ENCODE peak calls at places on chromosomes 11 and 22, in five cellular contexts. A, U, W, V and J are unnamed samples.

GRCh38 chr11:85088286-85088685 is 538.9 kb downstream of the DLG2 start:
- DNase-seq in A (no peak), U (no peak), W (no peak), V (peak), J (no peak)

GRCh38 chr11:93166867-93167266 is 30.9 kb downstream of the SLC36A4 start:
- DNase-seq in A (no peak), U (no peak), W (no peak), V (no peak), J (no peak)

GRCh38 chr11:40280161-40281054 is 1179.0 kb downstream of the LRRC4C start:
- DNase-seq in A (peak), U (peak), W (no peak), V (no peak), J (no peak)

GRCh38 chr11:115527534-115528125 is 23.4 kb upstream of the CADM1 start:
- DNase-seq in A (no peak), U (peak), W (no peak), V (no peak), J (no peak)

GRCh38 chr11:36186340-36186739 is 102.9 kb downstream of the COMMD9 start:
- DNase-seq in A (no peak), U (no peak), W (peak), V (peak), J (no peak)

GRCh38 chr11:63829823-63830489 is 9.0 kb upstream of the MARK2 start:
- DNase-seq in A (no peak), U (peak), W (peak), V (no peak), J (no peak)

GRCh38 chr11:15941206-15941770 is 415.1 kb downstream of the SOX6 start:
- DNase-seq in A (no peak), U (peak), W (no peak), V (no peak), J (no peak)

GRCh38 chr11:774873-775592 is 2.3 kb downstream of the GATD1 start:
- DNase-seq in A (no peak), U (no peak), W (no peak), V (peak), J (no peak)

GRCh38 chr11:119148855-119149370 is at the start of gene ABCG4:
- DNase-seq in A (no peak), U (peak), W (no peak), V (peak), J (peak)

GRCh38 chr11:3614742-3615171 is 27.0 kb downstream of the ART5 start:
- DNase-seq in A (no peak), U (no peak), W (no peak), V (peak), J (peak)

GRCh38 chr22:34297536-34298120 is 377.4 kb upstream of the LARGE1 start:
- DNase-seq in A (no peak), U (no peak), W (no peak), V (no peak), J (no peak)

GRCh38 chr22:38724176-38724575 is 18.4 kb downstream of the GTPBP1 start:
- DNase-seq in A (no peak), U (no peak), W (no peak), V (no peak), J (no peak)

GRCh38 chr11:48005878-48006277 is 25.5 kb downstream of the PTPRJ start:
- DNase-seq in A (no peak), U (no peak), W (no peak), V (no peak), J (no peak)

GRCh38 chr11:45580399-45580798 is 85.0 kb downstream of the CHST1 start:
- DNase-seq in A (no peak), U (peak), W (peak), V (peak), J (no peak)

GRCh38 chr22:21866821-21867527 is 471 bp downstream of the MAPK1 start:
- DNase-seq in A (no peak), U (peak), W (peak), V (peak), J (no peak)

GRCh38 chr22:48234011-48234410 is 1471.6 kb downstream of the TBC1D22A start:
- DNase-seq in A (peak), U (no peak), W (no peak), V (peak), J (no peak)

GRCh38 chr11:99893803-99894202 is 793.3 kb upstream of the ARHGAP42 start:
- DNase-seq in A (no peak), U (no peak), W (no peak), V (no peak), J (no peak)

GRCh38 chr11:75812542-75813040 is 2.4 kb upstream of the UVRAG start:
- DNase-seq in A (no peak), U (peak), W (no peak), V (peak), J (no peak)

GRCh38 chr22:20405291-20405930 is 11.5 kb downstream of the ZNF74 start:
- DNase-seq in A (no peak), U (no peak), W (no peak), V (no peak), J (no peak)

GRCh38 chr11:59413646-59414045 is 12.6 kb downstream of the OR5A2 start:
- DNase-seq in A (no peak), U (no peak), W (no peak), V (no peak), J (no peak)

GRCh38 chr11:114132944-114133394 is 73.5 kb downstream of the ZBTB16 start:
- DNase-seq in A (no peak), U (no peak), W (peak), V (peak), J (no peak)

GRCh38 chr11:17599460-17599925 is 52.4 kb downstream of the OTOG start:
- DNase-seq in A (peak), U (no peak), W (no peak), V (no peak), J (no peak)

DNA sequence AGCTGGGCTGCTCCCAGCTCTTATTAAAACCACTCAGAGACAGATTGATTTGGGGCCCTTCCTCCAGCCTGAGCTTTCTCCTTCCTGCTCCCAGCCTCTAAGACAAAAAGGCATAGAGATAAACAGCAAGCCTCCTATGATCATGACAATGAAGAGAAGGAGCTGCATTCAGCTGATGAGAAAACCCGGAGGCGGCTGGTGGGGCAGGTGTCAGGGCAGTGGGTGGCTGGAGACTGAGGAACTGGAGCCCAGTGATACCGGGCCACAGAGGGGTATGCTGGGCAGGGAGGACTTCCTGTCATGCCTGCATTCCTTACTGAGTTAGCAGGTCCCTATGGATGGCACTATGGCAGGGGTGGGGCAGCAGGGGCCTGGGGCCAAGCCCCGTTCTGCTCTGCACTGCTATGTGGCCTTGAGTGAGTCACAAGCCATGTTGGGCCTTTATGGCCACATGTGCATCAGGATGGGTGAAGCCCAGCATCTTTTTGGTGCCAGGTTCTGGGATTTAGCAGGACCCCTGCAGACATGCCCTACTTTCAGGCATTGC is 20.1 kb downstream of the PVALB start:
- DNase-seq in A (no peak), U (peak), W (no peak), V (no peak), J (no peak)
- H3K4me3 ChIP-seq in A (no peak), U (no peak), W (no peak), V (no peak), J (no peak)

DNA sequence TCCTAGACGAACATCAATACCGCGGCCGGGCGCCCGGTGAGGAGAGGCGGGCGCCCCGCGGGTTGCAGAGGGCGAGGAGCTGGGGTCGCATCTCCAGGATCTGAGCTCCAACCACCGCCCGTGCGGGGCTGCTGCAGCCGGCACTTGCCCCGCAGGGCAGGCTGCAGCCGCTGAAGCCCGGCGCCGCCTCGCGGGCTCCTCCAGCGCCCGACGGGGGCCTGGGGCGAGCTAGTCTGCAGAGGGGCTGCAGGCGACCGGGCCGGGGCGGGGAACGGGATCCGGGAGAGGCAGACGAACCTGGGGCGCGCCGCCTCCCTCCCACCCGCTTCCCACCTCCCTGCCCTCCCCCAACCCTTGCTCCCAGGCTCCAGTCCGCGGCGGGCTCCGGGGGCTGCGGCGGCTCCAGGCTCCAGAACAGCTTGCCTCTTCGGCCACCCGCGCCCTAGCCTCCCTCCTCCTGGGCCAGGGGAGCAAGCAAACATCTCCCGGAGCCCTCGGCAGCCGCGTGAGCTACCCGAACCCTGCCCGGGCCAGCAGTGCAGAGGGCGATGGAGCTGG is 858 bp downstream of the TENM4 start:
- DNase-seq in A (no peak), U (peak), W (peak), V (no peak), J (no peak)
- H3K4me3 ChIP-seq in A (peak), U (peak), W (peak), V (peak), J (no peak)

GRCh38 chr11:127875076-127875475 is 712.3 kb downstream of the ETS1 start:
- DNase-seq in A (no peak), U (no peak), W (no peak), V (no peak), J (no peak)

GRCh38 chr11:127873478-127873877 is 713.9 kb downstream of the ETS1 start:
- DNase-seq in A (no peak), U (no peak), W (no peak), V (no peak), J (no peak)
- H3K4me3 ChIP-seq in A (no peak), U (no peak), W (no peak), V (no peak), J (no peak)

GRCh38 chr11:106271686-106272085 is 194.2 kb downstream of the AASDHPPT start:
- DNase-seq in A (no peak), U (no peak), W (no peak), V (peak), J (no peak)

GRCh38 chr11:106278391-106278790 is 200.9 kb downstream of the AASDHPPT start:
- DNase-seq in A (no peak), U (no peak), W (no peak), V (no peak), J (no peak)

GRCh38 chr11:106276126-106276525 is 198.7 kb downstream of the AASDHPPT start:
- DNase-seq in A (no peak), U (no peak), W (no peak), V (peak), J (no peak)

GRCh38 chr11:106276859-106277436 is 199.5 kb downstream of the AASDHPPT start:
- DNase-seq in A (no peak), U (peak), W (no peak), V (peak), J (no peak)

DNA sequence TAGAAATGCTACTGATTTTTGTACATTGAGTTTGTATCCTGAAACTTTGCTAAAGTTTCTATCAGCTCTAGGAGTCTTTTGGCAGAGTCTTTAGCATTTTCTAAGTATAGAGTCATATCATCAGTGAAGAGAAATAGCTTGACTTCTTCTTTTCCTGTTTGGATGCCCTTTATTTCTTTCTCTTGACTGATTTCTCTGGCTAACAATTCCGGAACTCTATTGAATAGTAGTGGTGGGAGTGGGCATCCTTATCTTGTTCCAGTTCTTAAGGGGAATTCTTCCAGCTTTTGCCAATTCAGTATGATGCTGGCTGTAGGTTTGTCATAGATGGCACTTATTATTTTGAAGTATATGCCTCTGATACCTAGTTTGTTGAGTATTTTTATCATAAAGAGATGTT is 197.7 kb downstream of the AASDHPPT start:
- DNase-seq in A (no peak), U (no peak), W (no peak), V (no peak), J (no peak)
- H3K4me3 ChIP-seq in A (no peak), U (no peak), W (no peak), V (no peak), J (no peak)

GRCh38 chr11:67409781-67410368 is 5.6 kb upstream of the CARNS1 start:
- DNase-seq in A (no peak), U (peak), W (no peak), V (peak), J (no peak)
- H3K4me3 ChIP-seq in A (no peak), U (no peak), W (no peak), V (no peak), J (peak)

GRCh38 chr22:45211848-45212247 is 28.8 kb downstream of the KIAA0930 start:
- DNase-seq in A (no peak), U (no peak), W (no peak), V (no peak), J (no peak)
- H3K4me3 ChIP-seq in A (no peak), U (no peak), W (peak), V (no peak), J (no peak)

GRCh38 chr11:124746621-124747243 is 5.3 kb downstream of the VSIG2 start:
- DNase-seq in A (peak), U (peak), W (peak), V (peak), J (peak)

GRCh38 chr11:124745835-124746620 is 6.0 kb downstream of the VSIG2 start:
- DNase-seq in A (no peak), U (peak), W (peak), V (no peak), J (no peak)

GRCh38 chr11:124748481-124749338 is 3.3 kb downstream of the VSIG2 start:
- DNase-seq in A (no peak), U (no peak), W (no peak), V (peak), J (no peak)

GRCh38 chr11:124748100-124748418 is 4.0 kb downstream of the VSIG2 start:
- DNase-seq in A (no peak), U (no peak), W (no peak), V (no peak), J (no peak)

GRCh38 chr11:124747406-124748099 is 4.5 kb downstream of the VSIG2 start:
- DNase-seq in A (no peak), U (no peak), W (no peak), V (no peak), J (no peak)
- H3K4me3 ChIP-seq in A (no peak), U (peak), W (no peak), V (no peak), J (peak)

DNA sequence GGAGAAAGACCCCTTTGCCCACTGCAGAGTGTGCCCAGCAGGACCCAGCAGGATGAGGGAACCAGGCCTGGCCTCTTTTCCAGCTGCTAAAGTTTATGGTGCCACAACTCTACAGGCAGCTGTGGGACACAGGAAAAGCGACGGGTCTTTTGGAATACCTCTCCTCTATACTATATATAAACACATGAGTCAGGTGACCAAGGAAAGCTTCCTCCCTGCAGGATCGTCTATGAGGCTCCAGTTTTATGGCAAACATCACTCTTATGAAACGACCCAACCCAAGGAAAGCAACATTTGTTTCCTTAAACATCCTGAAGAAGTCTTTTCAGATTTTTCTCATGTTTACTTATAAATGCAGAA is 102.8 kb upstream of the AKIP1 start:
- DNase-seq in A (no peak), U (no peak), W (no peak), V (no peak), J (no peak)
- H3K4me3 ChIP-seq in A (peak), U (no peak), W (no peak), V (no peak), J (no peak)